ENCODE peak calls at places on chromosomes 1 and 21, in eight cellular contexts. K is IMR-90, G is thoracic aorta, L is kidney, S is neural progenitor cell, Y is H9, X is A549, Z is stomach. N is an unnamed sample. For H3K4me1, the result is how much of the 10 kb centered on the place peaks cover.

GRCh38 chr1:64895500-64895899 is 70.8 kb downstream of the JAK1 start:
- DNase-seq in L (no peak), G (no peak), Z (no peak), Y (no peak), S (no peak), X (no peak), K (no peak), N (no peak)

GRCh38 chr1:117683571-117684285 is 77.9 kb downstream of the TENT5C start:
- DNase-seq in Y (no peak), S (no peak), L (no peak), K (peak), G (no peak), X (no peak), Z (no peak), N (no peak)

GRCh38 chr1:224124220-224124619 is 10.3 kb downstream of the FBXO28 start:
- DNase-seq in L (no peak), Y (no peak), X (no peak), G (no peak), K (no peak), S (no peak), Z (no peak), N (no peak)

GRCh38 chr1:246583448-246584185 is 17.4 kb downstream of the CNST start:
- DNase-seq in L (no peak), S (no peak), Z (peak), Y (no peak), G (no peak), X (peak), K (no peak), N (no peak)

GRCh38 chr1:7110306-7110705 is 325.1 kb downstream of the CAMTA1 start:
- DNase-seq in Z (no peak), X (no peak), K (peak), G (no peak), S (no peak), Y (no peak), L (no peak), N (no peak)

GRCh38 chr1:77565321-77565720 is 117.1 kb downstream of the ZZZ3 start:
- DNase-seq in Z (no peak), G (no peak), L (no peak), K (no peak), S (no peak), Y (no peak), X (no peak), N (no peak)

GRCh38 chr1:56424744-56425493 is 154.4 kb downstream of the PLPP3 start:
- DNase-seq in L (peak), K (peak), Z (peak), G (peak), S (peak), X (peak), Y (no peak), N (peak)

GRCh38 chr1:203045821-203046594 is 19.7 kb downstream of the PPFIA4 start:
- DNase-seq in Y (no peak), X (no peak), K (peak), S (no peak), G (no peak), L (peak), Z (no peak), N (peak)

GRCh38 chr1:173248247-173248940 is 41.3 kb upstream of the TNFSF4 start:
- DNase-seq in K (no peak), X (no peak), Y (no peak), L (no peak), G (no peak), S (no peak), Z (no peak), N (no peak)

GRCh38 chr1:14634497-14634896 is 36.0 kb downstream of the KAZN start:
- DNase-seq in Z (no peak), K (no peak), S (peak), G (no peak), L (no peak), X (no peak), Y (no peak), N (no peak)

GRCh38 chr1:40658895-40659648 is 6.4 kb downstream of the RIMS3 start:
- DNase-seq in S (no peak), X (no peak), Z (no peak), Y (no peak), G (no peak), K (no peak), L (no peak), N (no peak)

GRCh38 chr1:74363220-74363619 is 128.0 kb downstream of the TNNI3K start:
- DNase-seq in K (no peak), Z (no peak), G (no peak), Y (no peak), L (no peak), S (no peak), X (no peak), N (no peak)

GRCh38 chr1:162892916-162893714 is 32.1 kb upstream of the CCDC190 start:
- DNase-seq in L (no peak), Y (no peak), Z (no peak), X (no peak), G (no peak), S (peak), K (peak), N (no peak)

GRCh38 chr1:218785928-218786327 is 387.8 kb upstream of the LYPLAL1 start:
- DNase-seq in X (no peak), Z (no peak), Y (no peak), L (no peak), S (no peak), K (peak), G (peak), N (peak)

GRCh38 chr1:194929376-194929775 is 1678.9 kb downstream of the KCNT2 start:
- DNase-seq in L (no peak), S (no peak), Y (no peak), K (peak), Z (no peak), G (no peak), X (no peak), N (no peak)

GRCh38 chr1:19274636-19275035 is 13.9 kb downstream of the AKR7A3 start:
- DNase-seq in Z (no peak), L (no peak), K (no peak), G (no peak), Y (no peak), X (no peak), S (no peak), N (no peak)

GRCh38 chr1:47548188-47548587 is 110.3 kb downstream of the FOXD2 start:
- DNase-seq in L (no peak), X (no peak), K (no peak), G (no peak), S (no peak), Z (no peak), Y (no peak), N (no peak)

GRCh38 chr1:6476483-6476882 is 10.5 kb upstream of the TNFRSF25 start:
- DNase-seq in G (no peak), S (no peak), K (no peak), L (no peak), Z (no peak), X (no peak), Y (no peak), N (no peak)

GRCh38 chr1:93676424-93676823 is 5.2 kb downstream of the BCAR3 start:
- DNase-seq in G (no peak), Z (no peak), X (no peak), L (no peak), Y (peak), K (no peak), S (no peak), N (no peak)

GRCh38 chr1:181073638-181074037 is 14.9 kb upstream of the IER5 start:
- DNase-seq in G (no peak), Y (no peak), K (peak), Z (no peak), S (no peak), X (peak), L (no peak), N (no peak)

GRCh38 chr1:83034846-83035245 is 964.1 kb downstream of the TTLL7 start:
- DNase-seq in K (no peak), L (no peak), Y (no peak), G (no peak), S (no peak), Z (no peak), X (no peak), N (no peak)

GRCh38 chr1:28887835-28888682 is 26.3 kb upstream of the EPB41 start:
- DNase-seq in K (no peak), X (no peak), G (no peak), S (peak), L (peak), Y (peak), Z (peak), N (no peak)

GRCh38 chr1:189350983-189351616 is 1126.6 kb downstream of the BRINP3 start:
- DNase-seq in Y (no peak), L (no peak), G (no peak), X (no peak), Z (no peak), K (no peak), S (no peak), N (no peak)

GRCh38 chr1:32275424-32275823 is 16.5 kb upstream of the HDAC1 start:
- DNase-seq in S (no peak), X (no peak), G (no peak), L (peak), Y (peak), K (no peak), Z (peak), N (no peak)

GRCh38 chr21:25426580-25426979 is 180.7 kb downstream of the MRPL39 start:
- DNase-seq in G (no peak), X (no peak), Y (no peak), Z (no peak), K (no peak), L (no peak), S (no peak), N (no peak)

GRCh38 chr21:38984568-38984967 is 178.8 kb downstream of the ETS2 start:
- DNase-seq in Z (no peak), G (no peak), X (no peak), K (no peak), L (no peak), S (no peak), Y (no peak), N (no peak)

GRCh38 chr1:55037733-55038551 is 1.4 kb upstream of the PCSK9 start:
- DNase-seq in S (no peak), Z (no peak), X (no peak), L (no peak), Y (no peak), G (no peak), K (no peak), N (no peak)

GRCh38 chr1:40299366-40300248 is 17.5 kb downstream of the COL9A2 start:
- DNase-seq in S (no peak), Y (no peak), X (no peak), G (no peak), L (no peak), K (peak), Z (no peak), N (no peak)

GRCh38 chr21:28253378-28253777 is 739.3 kb downstream of the LTN1 start:
- DNase-seq in K (peak), G (no peak), X (no peak), S (no peak), Z (no peak), L (no peak), Y (no peak), N (no peak)

GRCh38 chr1:200366577-200367253 is 43.1 kb downstream of the ZNF281 start:
- DNase-seq in X (peak), K (no peak), G (no peak), S (no peak), Z (no peak), L (no peak), Y (no peak), N (no peak)

GRCh38 chr1:202821467-202821866 is 10.7 kb downstream of the PCAT6 start:
- DNase-seq in S (no peak), Y (no peak), Z (no peak), L (no peak), K (peak), X (no peak), G (no peak), N (no peak)

GRCh38 chr1:20233394-20233793 is 47.1 kb upstream of the PLA2G2C start:
- DNase-seq in Z (no peak), L (no peak), Y (no peak), S (peak), K (peak), G (no peak), X (peak), N (no peak)

GRCh38 chr1:110508038-110508437 is 10.9 kb downstream of the KCNA10 start:
- DNase-seq in Z (peak), X (no peak), L (peak), G (no peak), K (peak), Y (peak), S (peak), N (peak)

GRCh38 chr1:115833806-115834205 is 7.1 kb downstream of the NHLH2 start:
- DNase-seq in K (no peak), Z (no peak), G (no peak), X (no peak), L (no peak), Y (peak), S (peak), N (no peak)

GRCh38 chr1:1945782-1946393 is 26.8 kb upstream of the TMEM52 start:
- DNase-seq in Y (no peak), G (no peak), Z (no peak), S (no peak), L (peak), X (no peak), K (no peak), N (no peak)
- H3K4me1 ChIP-seq in Y (under half), G (under half), Z (under half), S (under half), L (under half), X (under half), K (under half), N (under half)

DNA sequence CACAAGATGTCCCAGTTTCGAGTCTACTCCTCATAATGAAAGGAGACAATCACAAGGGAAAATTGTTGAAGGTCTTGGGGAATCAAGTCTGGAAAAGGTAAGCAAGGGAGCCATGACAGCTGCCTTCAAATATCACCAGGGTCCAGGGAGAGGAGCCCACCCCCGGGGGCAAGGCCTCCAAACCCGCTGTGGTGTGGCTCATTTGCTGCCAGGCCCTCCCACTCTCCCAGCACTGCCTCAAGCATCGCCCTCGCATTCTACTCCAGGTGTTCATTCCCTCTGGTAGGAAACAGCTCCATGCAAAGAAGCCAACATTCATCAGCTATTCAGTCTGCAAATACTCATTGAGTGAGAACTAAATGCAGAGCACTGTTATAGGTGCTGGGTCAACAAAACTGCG is 8.6 kb downstream of the S100A9 start:
- DNase-seq in S (no peak), Z (no peak), L (no peak), X (no peak), K (no peak), Y (peak), G (no peak), N (no peak)
- H3K4me1 ChIP-seq in S (under half), Z (under half), L (under half), X (under half), K (under half), Y (under half), G (under half), N (under half)

DNA sequence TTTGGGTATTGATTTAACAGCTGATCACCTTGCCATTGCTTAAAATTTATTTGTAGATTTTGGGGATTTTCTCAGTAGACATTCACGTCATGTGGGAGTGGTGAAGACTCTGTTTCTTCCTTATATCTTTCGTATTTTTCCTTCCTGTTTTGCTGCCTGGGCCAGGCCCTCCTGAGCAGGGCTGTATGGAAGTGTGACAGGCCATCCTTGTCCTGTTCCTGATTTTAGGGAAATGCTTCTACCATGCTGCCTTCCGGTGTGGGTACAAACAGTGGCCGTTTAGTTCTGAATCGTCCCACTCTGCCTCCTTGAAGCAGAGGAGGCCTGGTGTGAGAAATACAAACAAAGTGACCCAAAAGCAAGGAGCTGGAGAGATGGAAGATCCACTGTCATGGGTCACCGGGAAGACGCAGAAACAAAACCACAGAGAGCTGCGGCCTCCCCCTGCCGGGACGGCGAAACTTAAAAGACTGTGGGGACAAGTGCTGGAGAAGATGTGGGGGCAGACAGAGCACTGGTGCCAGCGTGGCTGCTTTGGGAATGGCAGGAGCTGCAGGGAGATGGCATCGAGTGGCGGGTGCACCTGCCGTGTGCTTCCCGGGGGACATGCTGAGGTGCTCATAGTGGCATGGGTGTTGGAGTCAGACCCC is 7.7 kb downstream of the AGPAT3 start:
- DNase-seq in L (no peak), K (no peak), S (no peak), Z (no peak), G (no peak), X (no peak), Y (no peak), N (no peak)
- H3K4me1 ChIP-seq in L (under half), K (under half), S (under half), Z (under half), G (under half), X (under half), Y (under half), N (under half)

GRCh38 chr1:91716339-91716738 is 169.6 kb downstream of the TGFBR3 start:
- DNase-seq in X (no peak), S (no peak), G (no peak), L (no peak), Y (no peak), K (no peak), Z (no peak), N (no peak)

GRCh38 chr1:91717839-91718238 is 168.1 kb downstream of the TGFBR3 start:
- DNase-seq in Y (no peak), X (no peak), K (no peak), Z (no peak), G (no peak), S (no peak), L (no peak), N (no peak)

GRCh38 chr1:91720044-91720443 is 165.9 kb downstream of the TGFBR3 start:
- DNase-seq in X (no peak), S (no peak), Z (no peak), G (no peak), K (no peak), L (no peak), Y (no peak), N (no peak)

GRCh38 chr1:91718877-91719276 is 167.1 kb downstream of the TGFBR3 start:
- DNase-seq in Y (no peak), L (no peak), G (no peak), Z (no peak), K (no peak), S (no peak), X (no peak), N (no peak)

DNA sequence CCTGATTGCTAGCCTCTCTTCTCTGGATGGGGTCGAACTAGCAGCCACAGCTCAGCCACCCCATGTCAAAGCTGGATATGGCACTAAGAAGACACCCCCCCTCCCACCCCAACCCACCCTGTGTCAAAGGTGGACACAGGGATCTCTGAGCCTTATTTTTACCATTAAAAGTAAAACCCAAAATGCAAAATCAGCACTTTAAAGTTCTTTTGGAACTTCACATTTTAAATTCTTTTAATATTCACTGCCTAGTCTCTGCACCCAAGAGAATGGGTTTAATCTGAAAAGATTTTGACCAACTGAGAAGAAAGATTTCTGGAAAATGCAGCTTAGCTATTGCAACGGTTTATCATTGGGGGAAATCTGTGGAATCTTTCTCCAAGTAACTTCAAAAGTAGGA is 167.6 kb downstream of the TGFBR3 start:
- DNase-seq in G (no peak), K (no peak), Z (no peak), S (no peak), L (no peak), X (no peak), Y (no peak), N (no peak)
- H3K4me1 ChIP-seq in G (under half), K (under half), Z (under half), S (under half), L (under half), X (under half), Y (under half), N (under half)

DNA sequence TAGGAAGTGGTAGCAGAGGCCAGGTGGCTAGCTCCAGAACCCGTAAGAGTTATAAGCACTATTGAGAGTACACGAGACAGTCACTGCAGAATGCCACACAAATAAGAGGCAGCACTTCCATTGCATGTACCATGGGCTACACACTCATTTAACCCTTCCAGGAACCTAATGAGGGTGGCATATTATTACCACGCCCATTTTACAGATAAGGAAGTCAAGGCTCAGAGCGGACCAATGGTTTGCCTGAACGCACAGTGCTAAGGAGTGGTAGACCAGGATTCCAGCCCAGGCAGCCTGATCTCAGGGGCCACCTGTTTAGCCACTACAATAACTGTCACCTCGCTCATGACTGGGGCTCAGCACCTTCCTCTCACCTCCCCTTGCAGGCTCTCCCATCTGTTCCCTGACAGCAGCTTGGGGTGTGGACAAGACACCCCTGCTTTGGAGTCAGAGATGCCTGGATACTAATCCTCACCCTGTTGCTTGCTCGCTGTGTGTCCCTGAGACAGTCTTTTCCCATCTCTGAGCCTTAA is 54.9 kb upstream of the ID3 start:
- DNase-seq in L (no peak), Y (no peak), Z (no peak), G (no peak), K (no peak), S (no peak), X (no peak), N (no peak)
- H3K4me1 ChIP-seq in L (under half), Y (under half), Z (under half), G (under half), K (under half), S (under half), X (under half), N (under half)

DNA sequence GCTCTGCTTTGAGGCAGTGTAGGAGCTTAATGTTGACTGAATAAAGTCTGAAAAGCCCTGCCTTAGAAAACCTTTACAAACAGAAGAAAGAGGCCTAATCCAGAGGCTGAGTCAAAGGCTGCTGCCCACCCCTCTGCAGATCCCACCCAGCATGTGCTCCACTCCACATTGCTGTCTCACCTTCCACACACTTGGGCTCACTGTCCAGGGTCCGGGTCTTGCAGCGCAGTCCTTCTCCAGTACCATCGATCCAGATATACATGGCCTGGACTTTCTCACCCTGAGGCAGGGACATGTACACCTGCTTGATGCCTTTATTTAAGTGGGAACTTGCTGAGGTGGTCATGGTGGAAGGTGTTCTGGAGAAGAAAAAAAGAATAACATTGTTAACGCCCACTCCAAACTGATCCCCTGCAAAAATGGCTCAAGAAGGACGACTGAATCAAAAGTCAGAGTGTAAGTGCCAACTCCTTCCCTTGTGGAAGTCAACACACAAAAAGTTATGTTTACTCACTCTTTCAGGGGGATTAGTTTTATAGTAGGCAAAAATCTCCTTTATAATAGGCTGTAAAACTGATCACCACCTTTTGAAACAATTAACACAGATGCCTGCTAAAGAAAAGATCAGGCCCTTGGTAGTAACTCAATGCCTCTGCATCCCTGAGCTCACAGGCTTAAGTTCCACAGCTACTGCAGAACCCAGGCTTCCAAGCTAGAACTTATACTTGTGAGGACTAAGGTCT is 3.0 kb downstream of the GLUL start:
- DNase-seq in L (no peak), S (peak), Z (no peak), G (no peak), K (no peak), X (no peak), Y (no peak), N (no peak)
- H3K4me1 ChIP-seq in L (under half), S (under half), Z (half or more), G (under half), K (under half), X (under half), Y (under half), N (under half)

N was measured in tibial artery.